ENCODE peak calls at places on chromosomes 13 and 19, in four cellular contexts. I is HCT116, W is HepG2, L is H1. V is an unnamed sample.

GRCh38 chr19:32138416-32138815 is 207.0 kb upstream of the ZNF507 start:
- DNase-seq in I (no peak), W (no peak), L (no peak), V (peak)

GRCh38 chr13:51240178-51240577 is 18.0 kb downstream of the FAM124A start:
- DNase-seq in I (no peak), W (no peak), L (no peak), V (no peak)

GRCh38 chr13:96544965-96545364 is 449.3 kb downstream of the OXGR1 start:
- DNase-seq in I (no peak), W (no peak), L (no peak), V (no peak)

GRCh38 chr19:39969266-39969665 is 1.7 kb upstream of the PSMC4 start:
- DNase-seq in I (no peak), W (peak), L (no peak), V (peak)

GRCh38 chr19:58399903-58400637 is 4.6 kb downstream of the RNF225 start:
- DNase-seq in I (no peak), W (no peak), L (no peak), V (no peak)

GRCh38 chr13:29607465-29607864 is 12.0 kb upstream of the SLC7A1 start:
- DNase-seq in I (no peak), W (no peak), L (no peak), V (no peak)

GRCh38 chr13:40590112-40590862 is 76.2 kb downstream of the FOXO1 start:
- DNase-seq in I (no peak), W (no peak), L (no peak), V (no peak)

GRCh38 chr19:22545751-22546150 is 88.4 kb upstream of the ZNF492 start:
- DNase-seq in I (peak), W (peak), L (no peak), V (peak)

GRCh38 chr13:97255515-97255999 is 33.4 kb downstream of the MBNL2 start:
- DNase-seq in I (no peak), W (no peak), L (no peak), V (no peak)

GRCh38 chr19:45630463-45630862 is 8.7 kb downstream of the EML2 start:
- DNase-seq in I (peak), W (no peak), L (no peak), V (no peak)

GRCh38 chr13:99433543-99434075 is 67.7 kb upstream of the TM9SF2 start:
- DNase-seq in I (no peak), W (no peak), L (no peak), V (no peak)

GRCh38 chr19:18604820-18605159 is 1.8 kb downstream of the CRLF1 start:
- DNase-seq in I (no peak), W (no peak), L (no peak), V (no peak)

GRCh38 chr13:44302948-44303575 is 70.6 kb upstream of the SERP2 start:
- DNase-seq in I (no peak), W (no peak), L (no peak), V (no peak)

GRCh38 chr13:111508902-111509509 is 188.6 kb downstream of the TEX29 start:
- DNase-seq in I (no peak), W (no peak), L (no peak), V (no peak)

GRCh38 chr13:24865158-24865557 is 101.2 kb downstream of the RNF17 start:
- DNase-seq in I (no peak), W (no peak), L (no peak), V (no peak)

GRCh38 chr19:38003427-38004099 is 96.6 kb downstream of the SIPA1L3 start:
- DNase-seq in I (no peak), W (no peak), L (no peak), V (no peak)

GRCh38 chr19:10688545-10689280 is 12.5 kb upstream of the QTRT1 start:
- DNase-seq in I (no peak), W (no peak), L (no peak), V (no peak)

GRCh38 chr19:21143428-21143827 is 1.6 kb downstream of the ZNF431 start:
- DNase-seq in I (no peak), W (no peak), L (no peak), V (no peak)

GRCh38 chr19:21143846-21144245 is 2.0 kb downstream of the ZNF431 start:
- DNase-seq in I (peak), W (no peak), L (no peak), V (no peak)

GRCh38 chr19:21147540-21147939 is 5.7 kb downstream of the ZNF431 start:
- DNase-seq in I (no peak), W (no peak), L (no peak), V (no peak)

GRCh38 chr19:21138130-21138529 is 3.7 kb upstream of the ZNF431 start:
- DNase-seq in I (no peak), W (peak), L (no peak), V (no peak)

GRCh38 chr19:21141787-21142464 is at the start of gene ZNF431:
- DNase-seq in I (peak), W (peak), L (peak), V (peak)
- TF ChIP-seq POLR2AphosphoS5 in I (peak), W (peak), L (peak), V (peak)

GRCh38 chr13:31530883-31531282 is 208.4 kb upstream of the RXFP2 start:
- DNase-seq in I (no peak), W (no peak), L (no peak), V (no peak)
- TF ChIP-seq FOSL1 in I (no peak), W (no peak), L (no peak), V (no peak)

DNA sequence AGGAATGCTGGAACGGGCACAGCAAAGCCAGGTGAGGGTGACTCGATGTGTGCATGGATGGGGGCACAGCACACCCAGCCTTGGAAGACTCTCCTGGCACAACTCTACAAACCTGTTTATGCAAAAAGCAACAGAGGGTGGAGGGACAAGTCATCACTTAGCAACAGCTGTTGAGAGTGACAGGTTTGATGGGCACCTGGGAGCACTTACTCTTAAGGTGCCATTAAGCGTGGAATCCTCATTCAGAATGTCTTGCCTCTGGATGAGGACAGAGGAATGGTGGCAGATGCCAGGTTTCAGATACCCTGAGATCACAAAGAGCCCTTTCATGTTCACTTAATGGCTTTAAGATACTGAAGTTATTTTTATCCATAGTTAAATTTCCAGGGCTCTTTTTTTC is 97.0 kb downstream of the DCT start:
- DNase-seq in I (no peak), W (no peak), L (no peak), V (no peak)
- TF ChIP-seq POLR2AphosphoS5 in I (no peak), W (no peak), L (no peak), V (no peak)

GRCh38 chr19:2699413-2700142 is 2.9 kb downstream of the GNG7 start:
- DNase-seq in I (no peak), W (no peak), L (no peak), V (no peak)

GRCh38 chr19:2693492-2693891 is 9.0 kb downstream of the GNG7 start:
- DNase-seq in I (no peak), W (no peak), L (no peak), V (no peak)

GRCh38 chr19:2691951-2692350 is 10.5 kb downstream of the GNG7 start:
- DNase-seq in I (no peak), W (no peak), L (no peak), V (no peak)

GRCh38 chr19:2694196-2694595 is 8.3 kb downstream of the GNG7 start:
- DNase-seq in I (no peak), W (no peak), L (no peak), V (no peak)

DNA sequence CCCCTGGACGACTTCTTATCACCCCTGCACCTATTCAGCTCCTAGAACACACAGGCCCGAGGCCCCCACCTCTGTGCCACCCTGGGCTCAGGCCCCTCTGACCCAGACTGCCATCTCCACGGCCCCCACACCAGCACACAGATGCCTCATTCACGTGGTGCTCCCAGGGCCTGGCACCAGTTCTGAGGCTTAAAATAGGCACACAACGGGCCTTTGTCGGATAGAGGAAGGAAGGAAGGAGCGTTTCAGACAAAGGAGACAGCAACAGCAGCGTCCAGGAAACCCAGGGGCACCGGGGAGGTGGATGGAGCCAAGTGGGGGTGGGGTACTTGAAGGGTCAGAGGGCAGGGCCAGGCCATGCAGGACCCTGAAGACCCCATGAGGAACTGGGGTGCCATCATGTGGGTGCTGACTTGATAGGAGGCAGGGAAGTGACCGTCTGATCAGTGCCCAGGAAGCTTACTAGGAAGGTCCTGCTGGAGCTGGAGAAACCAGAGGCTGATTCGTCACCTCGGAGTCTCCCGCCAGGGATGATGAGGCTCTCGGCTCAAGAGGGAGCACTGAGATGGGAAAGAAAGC is 7.1 kb downstream of the GNG7 start:
- DNase-seq in I (no peak), W (no peak), L (no peak), V (no peak)
- TF ChIP-seq FOSL1 in I (no peak), W (no peak), L (no peak), V (no peak)

DNA sequence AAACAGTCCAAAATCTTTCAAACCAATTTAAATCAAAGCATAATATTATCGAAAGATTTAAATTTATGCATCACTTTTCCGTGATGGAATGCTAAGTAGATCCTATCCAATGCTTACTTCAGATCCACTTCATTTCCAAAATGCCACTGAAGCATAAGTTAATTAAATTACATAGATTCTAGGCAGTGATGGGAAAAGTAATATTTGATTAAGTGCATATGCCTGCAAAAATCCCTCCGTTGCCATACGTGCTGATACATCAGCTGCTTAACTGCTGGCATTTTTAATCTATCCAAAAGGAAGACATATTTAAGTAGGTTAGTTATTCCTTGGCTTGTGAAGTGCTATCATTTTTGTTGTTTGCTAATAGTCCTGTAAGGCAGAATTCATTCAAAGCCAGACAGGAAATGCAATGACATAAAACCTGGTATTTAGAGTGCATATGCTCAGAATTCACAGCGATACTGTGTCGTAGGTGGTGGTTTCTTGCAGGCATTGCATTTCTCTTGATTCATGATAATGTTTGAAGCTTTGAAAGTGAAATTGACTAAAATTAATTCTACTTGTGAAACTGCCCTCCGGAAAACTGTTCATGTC is 738.3 kb upstream of the GPC6 start:
- DNase-seq in I (no peak), W (no peak), L (no peak), V (no peak)
- TF ChIP-seq POLR2AphosphoS5 in I (no peak), W (no peak), L (no peak), V (no peak)

GRCh38 chr19:13764101-13764807 is at the start of gene MRI1:
- DNase-seq in I (no peak), W (peak), L (no peak), V (peak)
- TF ChIP-seq FOSL1 in I (no peak), W (no peak), L (no peak), V (no peak)

GRCh38 chr19:49925486-49925885 is 3.5 kb upstream of the ATF5 start:
- DNase-seq in I (no peak), W (no peak), L (no peak), V (no peak)

GRCh38 chr19:49926520-49926919 is 2.5 kb upstream of the ATF5 start:
- DNase-seq in I (no peak), W (no peak), L (no peak), V (no peak)

GRCh38 chr19:49921871-49922755 is 6.9 kb upstream of the ATF5 start:
- DNase-seq in I (no peak), W (no peak), L (no peak), V (no peak)

GRCh38 chr19:49923055-49924003 is 5.7 kb upstream of the ATF5 start:
- DNase-seq in I (no peak), W (no peak), L (no peak), V (no peak)

GRCh38 chr19:49924004-49924880 is 4.8 kb upstream of the ATF5 start:
- DNase-seq in I (no peak), W (no peak), L (no peak), V (peak)
- TF ChIP-seq POLR2AphosphoS5 in I (no peak), W (no peak), L (no peak), V (no peak)